ENCODE peak calls at places on chromosomes 6 and 20, in seven cellular contexts. B, J, A, N, I, W and D are unnamed samples.

GRCh38 chr6:11380969-11381744 is 148.7 kb upstream of the NEDD9 start:
- DNase-seq in B (no peak), N (no peak), W (no peak), A (peak; percentile 94), I (no peak), J (no peak), D (no peak)

GRCh38 chr6:30493643-30494250 is 4.4 kb downstream of the HLA-E start:
- DNase-seq in W (no peak), N (no peak), B (no peak), J (no peak), A (no peak), I (peak; percentile 29), D (no peak)

GRCh38 chr6:367891-368630 is 23.5 kb upstream of the IRF4 start:
- DNase-seq in J (no peak), B (no peak), N (no peak), A (no peak), W (no peak), I (no peak), D (no peak)

GRCh38 chr6:41017663-41018062 is 21.4 kb downstream of the UNC5CL start:
- DNase-seq in N (no peak), A (no peak), B (no peak), W (no peak), I (no peak), J (no peak), D (no peak)

GRCh38 chr6:85111481-85112001 is 338.3 kb upstream of the NT5E start:
- DNase-seq in W (no peak), I (no peak), B (no peak), J (no peak), N (no peak), A (no peak), D (peak; percentile 29)

GRCh38 chr20:59123011-59123676 is 40.5 kb upstream of the ZNF831 start:
- DNase-seq in N (no peak), I (no peak), B (no peak), J (no peak), A (no peak), W (no peak), D (no peak)

GRCh38 chr6:53591873-53592272 is 47.0 kb upstream of the GCLC start:
- DNase-seq in I (no peak), A (peak; percentile 36), N (no peak), J (no peak), B (no peak), W (peak; percentile 65), D (no peak)

GRCh38 chr20:48845000-48845399 is 17.2 kb upstream of the PREX1 start:
- DNase-seq in B (no peak), J (no peak), W (peak; percentile 18), I (no peak), A (no peak), N (no peak), D (no peak)

GRCh38 chr6:5583528-5583927 is 322.2 kb downstream of the FARS2 start:
- DNase-seq in J (no peak), W (no peak), I (no peak), B (no peak), A (no peak), N (no peak), D (no peak)

GRCh38 chr6:14848019-14848418 is 397.9 kb upstream of the JARID2 start:
- DNase-seq in N (no peak), A (no peak), W (peak; percentile 6), B (no peak), I (no peak), J (no peak), D (peak; percentile 72)